ENCODE peak calls at places on chromosomes 2 and 18, in ten cellular contexts. F, V, E, U, H, S, O, Z, A and N are unnamed samples.
A peak's percentile ranks its signal among the peaks of the same experiment; 100 is the strongest.

GRCh38 chr2:29954316-29954715 is 32.9 kb upstream of the ALK start:
- DNase-seq in U (no peak), V (peak; percentile 67), S (no peak), E (no peak), F (no peak), A (no peak), O (no peak), Z (no peak), H (no peak), N (no peak)

GRCh38 chr2:107018366-107018765 is 132.4 kb upstream of the ST6GAL2 start:
- DNase-seq in V (peak; percentile 2), F (no peak), H (no peak), Z (no peak), A (no peak), E (no peak), U (no peak), S (no peak), O (no peak), N (no peak)

GRCh38 chr2:238465487-238466241 is 38.9 kb downstream of the ASB1 start:
- DNase-seq in E (no peak), S (no peak), H (no peak), U (no peak), F (no peak), V (no peak), O (no peak), Z (no peak), A (no peak), N (no peak)

GRCh38 chr2:6082619-6083018 is 390.4 kb downstream of the SOX11 start:
- DNase-seq in Z (no peak), S (no peak), E (no peak), O (no peak), V (no peak), A (no peak), U (no peak), H (no peak), F (no peak), N (no peak)

GRCh38 chr2:39266139-39266805 is 22.5 kb upstream of the CDKL4 start:
- DNase-seq in S (no peak), Z (no peak), H (no peak), O (no peak), V (no peak), F (no peak), A (no peak), U (no peak), E (no peak), N (no peak)

GRCh38 chr2:172938713-172939375 is 136.8 kb upstream of the MAP3K20 start:
- DNase-seq in E (no peak), O (no peak), F (peak; percentile 42), U (no peak), Z (no peak), V (peak; percentile 20), S (no peak), H (no peak), A (no peak), N (no peak)

GRCh38 chr2:102662861-102663260 is 43.5 kb downstream of the SLC9A2 start:
- DNase-seq in A (no peak), E (no peak), U (no peak), H (no peak), Z (peak; percentile 18), V (no peak), S (no peak), O (no peak), F (no peak), N (no peak)

GRCh38 chr2:171814883-171815282 is 79.2 kb downstream of the SLC25A12 start:
- DNase-seq in V (no peak), E (no peak), Z (no peak), S (no peak), U (no peak), O (no peak), A (peak; percentile 29), H (no peak), F (no peak), N (no peak)

GRCh38 chr2:5933669-5934068 is 241.5 kb downstream of the SOX11 start:
- DNase-seq in Z (no peak), S (no peak), E (no peak), U (no peak), F (no peak), O (no peak), A (no peak), V (no peak), H (no peak), N (no peak)

GRCh38 chr2:118121986-118122767 is 33.9 kb downstream of the INSIG2 start:
- DNase-seq in S (no peak), H (no peak), O (no peak), Z (no peak), E (no peak), V (no peak), U (no peak), A (no peak), F (no peak), N (no peak)

GRCh38 chr2:159904127-159904564 is 106.1 kb upstream of the CD302 start:
- DNase-seq in Z (peak; percentile 81), A (no peak), U (peak; percentile 48), E (no peak), S (peak; percentile 19), F (no peak), O (no peak), V (no peak), H (no peak), N (peak; percentile 14)

GRCh38 chr2:175576875-175577274 is 395.4 kb upstream of the ATP5MC3 start:
- DNase-seq in Z (no peak), E (no peak), H (no peak), V (no peak), A (no peak), S (no peak), O (no peak), F (no peak), U (no peak), N (peak; percentile 15)

GRCh38 chr2:41934323-41935003 is 113.4 kb upstream of the PKDCC start:
- DNase-seq in H (peak; percentile 70), E (no peak), V (no peak), F (peak; percentile 91), O (no peak), S (no peak), Z (no peak), A (no peak), U (no peak), N (peak; percentile 88)

GRCh38 chr2:234334146-234334545 is 162.7 kb downstream of the ARL4C start:
- DNase-seq in H (no peak), V (no peak), O (no peak), S (no peak), E (peak; percentile 41), F (peak; percentile 21), Z (no peak), U (no peak), A (no peak), N (no peak)

GRCh38 chr18:48571619-48572384 is 33.0 kb downstream of the CTIF start:
- DNase-seq in S (no peak), E (no peak), O (no peak), V (no peak), A (no peak), H (no peak), U (no peak), Z (no peak), F (peak; percentile 17), N (peak; percentile 57)

GRCh38 chr2:7671312-7671711 is 754.1 kb downstream of the RNF144A start:
- DNase-seq in U (no peak), A (peak; percentile 37), H (no peak), O (no peak), V (no peak), Z (no peak), E (no peak), S (no peak), F (no peak), N (peak; percentile 91)

GRCh38 chr2:98009887-98010760 is 14.4 kb upstream of the TMEM131 start:
- DNase-seq in S (no peak), F (peak; percentile 73), A (no peak), Z (no peak), V (no peak), U (no peak), E (no peak), H (no peak), O (no peak), N (no peak)

GRCh38 chr2:36403675-36404230 is 48.2 kb downstream of the CRIM1 start:
- DNase-seq in A (no peak), H (peak; percentile 67), Z (no peak), F (no peak), E (peak; percentile 92), O (peak; percentile 25), V (no peak), U (no peak), S (no peak), N (no peak)

GRCh38 chr2:185738679-185739472 is at the start of gene FSIP2:
- DNase-seq in Z (no peak), S (peak; percentile 89), A (peak; percentile 62), U (no peak), O (peak; percentile 84), V (peak; percentile 84), F (peak; percentile 69), E (peak; percentile 82), H (no peak), N (peak; percentile 89)

GRCh38 chr2:168174761-168175160 is 72.6 kb downstream of the STK39 start:
- DNase-seq in H (no peak), Z (peak; percentile 25), O (no peak), A (no peak), U (no peak), V (no peak), E (no peak), F (no peak), S (no peak), N (no peak)

GRCh38 chr18:57624988-57625387 is 3.4 kb upstream of the NARS1 start:
- DNase-seq in Z (no peak), F (no peak), U (no peak), O (no peak), A (no peak), H (no peak), E (peak; percentile 31), S (no peak), V (no peak), N (no peak)